ENCODE peak calls at places on chromosomes 12 and 14, in nine cellular contexts. N is dermis microvascular lymphatic vessel endothelial cell; B is activated T-helper 9 cell treated with anti-CD3 and anti-CD28 coated beads, Interleukin-2, amount 50 U/mL, for 16 hours; A is tibial artery; Q is PC-3; F is foreskin fibroblast; M is Ammon's horn; V is foreskin melanocyte; R is AG10803. S is an unnamed sample.

GRCh38 chr12:53056296-53056695 is 6.4 kb downstream of the TNS2 start:
- DNase-seq in F (peak), R (no peak), B (no peak), Q (no peak), V (no peak), M (no peak), A (no peak), N (no peak), S (no peak)

GRCh38 chr12:71904629-71905028 is 34.0 kb upstream of the TPH2 start:
- DNase-seq in F (no peak), N (no peak), B (no peak), V (no peak), R (no peak), M (no peak), A (no peak), Q (no peak), S (no peak)

GRCh38 chr14:79745046-79745445 is 466.3 kb downstream of the DIO2 start:
- DNase-seq in A (no peak), N (no peak), M (no peak), V (no peak), R (no peak), F (no peak), B (no peak), Q (no peak), S (no peak)

GRCh38 chr14:86575141-86575540 is 1045.2 kb downstream of the FLRT2 start:
- DNase-seq in V (no peak), F (no peak), Q (no peak), N (no peak), B (no peak), M (no peak), R (peak), A (no peak), S (no peak)

GRCh38 chr12:64419696-64420095 is 15.5 kb downstream of the XPOT start:
- DNase-seq in N (peak), R (no peak), F (no peak), A (no peak), B (no peak), V (no peak), Q (no peak), M (no peak), S (no peak)

GRCh38 chr14:66495214-66496098 is 9.3 kb downstream of the CCDC196 start:
- DNase-seq in B (no peak), F (peak), V (peak), R (peak), A (no peak), M (peak), Q (peak), N (peak), S (peak)

GRCh38 chr12:11633968-11634367 is 15.5 kb upstream of the ETV6 start:
- DNase-seq in F (no peak), A (no peak), N (no peak), Q (peak), M (no peak), R (peak), V (no peak), B (no peak), S (no peak)

GRCh38 chr12:24909667-24910066 is 39.2 kb downstream of the BCAT1 start:
- DNase-seq in N (peak), M (no peak), Q (no peak), B (no peak), R (peak), V (peak), A (peak), F (peak), S (peak)

GRCh38 chr12:49962861-49963765 is 1.4 kb downstream of the AQP5 start:
- DNase-seq in A (peak), N (peak), Q (peak), V (no peak), R (peak), M (peak), F (peak), B (no peak), S (no peak)

GRCh38 chr12:101068402-101068801 is 141.6 kb downstream of the SLC5A8 start:
- DNase-seq in F (no peak), V (no peak), R (no peak), Q (no peak), M (no peak), B (no peak), A (no peak), N (no peak), S (no peak)

GRCh38 chr14:53949201-53949600 is 7.4 kb downstream of the BMP4 start:
- DNase-seq in A (no peak), B (no peak), Q (no peak), N (no peak), R (no peak), M (no peak), V (no peak), F (no peak), S (no peak)

GRCh38 chr14:100972134-100972905 is 68.8 kb upstream of the RTL1 start:
- DNase-seq in B (no peak), F (peak), R (no peak), Q (peak), V (no peak), N (no peak), A (no peak), M (no peak), S (no peak)

GRCh38 chr14:100825691-100826331 is at the start of gene MEG3:
- DNase-seq in A (no peak), M (peak), R (peak), V (no peak), F (peak), N (peak), Q (no peak), B (no peak), S (no peak)

GRCh38 chr12:4447151-4447550 is 1.5 kb upstream of the FGF6 start:
- DNase-seq in N (no peak), M (no peak), Q (no peak), R (no peak), F (no peak), A (no peak), B (no peak), V (no peak), S (no peak)

GRCh38 chr14:54314365-54315134 is 82.3 kb upstream of the CDKN3 start:
- DNase-seq in V (no peak), F (no peak), M (no peak), Q (no peak), B (no peak), N (no peak), R (no peak), A (no peak), S (no peak)

GRCh38 chr12:12482959-12483358 is 79.7 kb downstream of the DUSP16 start:
- DNase-seq in B (no peak), R (no peak), V (no peak), F (no peak), N (no peak), A (no peak), Q (no peak), M (no peak), S (no peak)

GRCh38 chr12:82517808-82518207 is 159.5 kb downstream of the METTL25 start:
- DNase-seq in Q (peak), B (no peak), F (no peak), V (no peak), A (no peak), M (no peak), N (no peak), R (no peak), S (no peak)

GRCh38 chr12:110998165-110998564 is 77.8 kb upstream of the MYL2 start:
- DNase-seq in V (no peak), B (no peak), A (no peak), M (no peak), N (no peak), F (peak), R (no peak), Q (no peak), S (no peak)

S was measured in RKO.